ENCODE peak calls at places on chromosomes 3 and 15, in nine cellular contexts. G, Y, M, Q, B, F, W, E and D are unnamed samples.

GRCh38 chr3:169146866-169147245 is 516.7 kb downstream of the MECOM start:
- DNase-seq in F (no peak), E (peak; percentile 12), W (no peak), B (no peak), Q (no peak), G (no peak), M (no peak), Y (no peak), D (no peak)

GRCh38 chr3:101061312-101061711 is 68.1 kb upstream of the ABI3BP start:
- DNase-seq in Q (no peak), G (no peak), W (no peak), B (no peak), F (no peak), Y (no peak), M (no peak), E (no peak), D (no peak)

GRCh38 chr3:118960876-118961275 is 73.8 kb downstream of the IGSF11 start:
- DNase-seq in F (no peak), E (no peak), M (no peak), W (no peak), Y (no peak), B (no peak), G (no peak), Q (peak; percentile 49), D (no peak)

GRCh38 chr3:193016437-193016887 is 98.8 kb upstream of the MB21D2 start:
- DNase-seq in G (peak; percentile 12), M (no peak), Q (no peak), B (no peak), F (no peak), Y (no peak), E (peak; percentile 61), W (no peak), D (no peak)

GRCh38 chr3:120153294-120153693 is 59.0 kb upstream of the GSK3B start:
- DNase-seq in W (no peak), M (no peak), Y (no peak), B (no peak), E (peak; percentile 80), F (no peak), G (no peak), Q (no peak), D (no peak)

GRCh38 chr3:179715582-179715981 is 62.7 kb downstream of the USP13 start:
- DNase-seq in F (no peak), Y (no peak), E (no peak), Q (no peak), B (no peak), W (no peak), G (no peak), M (no peak), D (no peak)

GRCh38 chr3:20511863-20512262 is 325.9 kb upstream of the SGO1 start:
- DNase-seq in Y (no peak), F (no peak), M (no peak), B (no peak), E (peak; percentile 81), G (peak; percentile 4), W (no peak), Q (peak; percentile 75), D (no peak)

GRCh38 chr3:37779289-37780152 is 82.2 kb upstream of the CTDSPL start:
- DNase-seq in Q (peak; percentile 92), B (no peak), W (no peak), Y (no peak), G (peak; percentile 39), M (no peak), E (peak; percentile 71), F (peak; percentile 3), D (no peak)

GRCh38 chr15:70584838-70585706 is 178.3 kb downstream of the UACA start:
- DNase-seq in F (no peak), G (peak; percentile 80), W (peak; percentile 52), E (no peak), Y (no peak), M (peak; percentile 21), Q (peak; percentile 87), B (peak; percentile 27), D (no peak)